ENCODE peak calls at places on chromosomes 1 and 21, in four cellular contexts. C is K562, K is HL-60, N is GM12891. W is an unnamed sample.
A peak's percentile ranks its signal among the peaks of the same experiment; 100 is the strongest.

GRCh38 chr1:215557992-215558626 is 9.0 kb upstream of the KCTD3 start:
- DNase-seq in K (no peak), C (no peak), N (no peak), W (no peak)

GRCh38 chr1:57623039-57623790 is 199.4 kb upstream of the DAB1 start:
- DNase-seq in C (no peak), K (no peak), N (no peak), W (no peak)

GRCh38 chr21:34545079-34545884 is 33.3 kb upstream of the KCNE1 start:
- DNase-seq in C (no peak), K (no peak), N (peak; percentile 47), W (peak; percentile 86)

GRCh38 chr1:98962156-98962555 is 42.5 kb downstream of the PLPPR5 start:
- DNase-seq in N (no peak), C (no peak), K (no peak), W (no peak)

GRCh38 chr1:48493970-48494769 is 22.2 kb upstream of the SPATA6 start:
- DNase-seq in N (no peak), C (no peak), K (no peak), W (no peak)

GRCh38 chr1:185823471-185823870 is 89.3 kb downstream of the HMCN1 start:
- DNase-seq in N (no peak), K (no peak), C (no peak), W (no peak)

GRCh38 chr1:116122955-116123757 is 12.0 kb downstream of the MAB21L3 start:
- DNase-seq in K (no peak), C (no peak), N (no peak), W (no peak)

GRCh38 chr1:18100060-18100459 is 7.5 kb upstream of the IGSF21 start:
- DNase-seq in C (no peak), N (no peak), K (no peak), W (no peak)

GRCh38 chr1:43763497-43763973 is 56.2 kb downstream of the ST3GAL3 start:
- DNase-seq in K (peak; percentile 50), N (peak; percentile 34), C (peak; percentile 71), W (peak; percentile 72)

GRCh38 chr1:63713627-63714481 is 60.0 kb upstream of the ROR1 start:
- DNase-seq in C (no peak), N (no peak), K (no peak), W (no peak)

GRCh38 chr1:204241050-204241449 is 27.3 kb upstream of the GOLT1A start:
- DNase-seq in C (no peak), N (no peak), K (no peak), W (no peak)

GRCh38 chr1:153841463-153841994 is 66.3 kb downstream of the SLC27A3 start:
- DNase-seq in C (no peak), K (no peak), N (no peak), W (no peak)

GRCh38 chr1:112358798-112359408 is 37.1 kb upstream of the CTTNBP2NL start:
- DNase-seq in N (peak; percentile 16), C (peak; percentile 56), K (no peak), W (no peak)

GRCh38 chr21:29938968-29939858 is 583 bp downstream of the GRIK1 start:
- DNase-seq in N (no peak), K (no peak), C (no peak), W (no peak)

GRCh38 chr1:36775716-36776115 is 258.6 kb downstream of the GRIK3 start:
- DNase-seq in K (no peak), C (no peak), N (no peak), W (no peak)

GRCh38 chr1:15343099-15343498 is 66.6 kb upstream of the EFHD2 start:
- DNase-seq in N (no peak), K (no peak), C (no peak), W (no peak)

GRCh38 chr1:33762099-33762830 is 101.6 kb upstream of the HMGB4 start:
- DNase-seq in K (no peak), C (no peak), N (no peak), W (no peak)

GRCh38 chr1:18097206-18097605 is 10.4 kb upstream of the IGSF21 start:
- DNase-seq in N (no peak), K (no peak), C (no peak), W (no peak)

GRCh38 chr1:119940697-119941096 is 44.4 kb upstream of the ADAM30 start:
- DNase-seq in K (no peak), N (no peak), C (no peak), W (no peak)
- TF ChIP-seq SPI1 in K (no peak), N (no peak), C (no peak), W (no peak)

DNA sequence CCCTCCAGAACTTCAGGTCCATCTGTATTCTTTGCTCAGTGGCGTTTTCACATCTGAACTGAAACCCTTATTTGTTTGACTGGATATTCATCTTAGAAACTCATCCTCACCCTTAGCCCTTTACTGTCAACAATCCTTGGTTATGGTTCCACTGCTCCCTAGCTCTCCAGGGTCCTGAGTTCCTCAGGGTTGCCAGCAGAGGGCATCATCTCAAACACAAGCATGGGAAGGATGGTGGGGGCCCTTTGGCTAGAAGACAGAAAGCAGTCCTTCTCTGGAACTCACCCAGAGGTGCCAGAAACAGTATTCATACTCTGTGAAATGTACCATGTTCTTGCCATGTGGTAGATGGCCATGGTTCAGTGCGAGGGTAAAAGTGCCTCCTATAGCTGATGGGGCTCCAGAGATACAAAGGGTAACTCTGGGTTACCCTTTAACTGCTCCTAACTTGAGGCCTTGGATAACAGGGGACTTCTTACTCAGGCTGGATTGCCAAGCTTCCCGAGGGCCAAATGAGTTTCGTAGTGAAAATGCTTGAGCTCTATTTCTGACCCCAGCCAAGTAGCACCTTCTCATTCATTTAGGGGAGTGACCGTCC is 11.3 kb downstream of the NCSTN start:
- DNase-seq in N (no peak), C (peak; percentile 60), K (no peak), W (no peak)
- TF ChIP-seq SPI1 in N (no peak), C (no peak), K (no peak), W (no peak)

GRCh38 chr1:207909687-207910086 is 1.2 kb downstream of the CD34 start:
- DNase-seq in N (no peak), K (no peak), C (no peak), W (no peak)

GRCh38 chr1:207908112-207908734 is 2.7 kb downstream of the CD34 start:
- DNase-seq in C (peak; percentile 51), K (no peak), N (no peak), W (no peak)

GRCh38 chr1:207911983-207912760 is 1.2 kb upstream of the CD34 start:
- DNase-seq in C (no peak), N (no peak), K (no peak), W (no peak)

GRCh38 chr1:207913951-207914350 is 3.0 kb upstream of the CD34 start:
- DNase-seq in C (no peak), K (no peak), N (no peak), W (no peak)

DNA sequence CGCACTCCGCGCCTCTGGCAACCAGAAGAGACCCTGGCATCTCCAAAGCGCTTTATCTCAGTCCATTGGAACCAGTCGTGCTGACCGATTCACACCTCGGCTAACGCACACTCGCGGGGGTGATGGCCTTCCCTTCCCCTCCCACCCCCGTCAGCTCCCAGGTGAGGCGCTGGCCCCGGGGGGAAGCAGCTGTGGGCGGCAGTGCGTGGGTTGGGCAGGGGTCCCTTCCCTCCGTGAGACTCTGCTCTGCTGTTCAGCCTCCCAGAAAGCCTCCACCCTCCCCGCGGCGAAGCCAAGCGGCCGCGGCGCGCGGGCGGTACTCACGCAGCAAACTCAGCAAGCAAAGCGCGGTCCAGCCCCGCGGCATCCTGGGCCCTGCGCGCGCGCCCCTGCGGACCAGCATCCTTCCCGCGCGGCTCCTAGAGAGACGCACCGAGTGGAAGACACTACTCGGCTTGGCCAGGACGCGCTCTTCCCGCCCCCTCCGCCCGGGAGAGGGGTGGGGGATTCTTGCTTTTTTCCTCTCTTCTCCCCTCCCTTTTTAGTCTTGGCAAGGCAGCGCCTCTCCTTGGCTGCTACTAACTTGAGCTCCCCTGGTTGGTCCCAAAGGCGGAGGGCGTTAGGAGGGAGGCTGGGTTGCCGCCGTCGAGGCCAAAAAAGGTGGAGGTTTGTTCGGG is at the start of gene CD34:
- DNase-seq in N (peak; percentile 28), C (no peak), K (no peak), W (no peak)
- TF ChIP-seq SPI1 in N (no peak), C (no peak), K (no peak), W (no peak)

GRCh38 chr1:92945748-92946270 is 15.5 kb downstream of the DIPK1A start:
- DNase-seq in C (no peak), N (no peak), K (no peak), W (no peak)
- TF ChIP-seq SPI1 in C (no peak), N (no peak), K (no peak), W (no peak)

GRCh38 chr1:16418823-16419425 is 18.3 kb downstream of the SPATA21 start:
- DNase-seq in C (no peak), N (no peak), K (no peak), W (no peak)
- TF ChIP-seq SPI1 in C (no peak), N (no peak), K (no peak), W (no peak)

GRCh38 chr1:202710070-202711025 is at the start of gene SYT2:
- DNase-seq in N (no peak), K (no peak), C (peak; percentile 35), W (no peak)
- TF ChIP-seq SPI1 in N (no peak), K (no peak), C (no peak), W (no peak)

DNA sequence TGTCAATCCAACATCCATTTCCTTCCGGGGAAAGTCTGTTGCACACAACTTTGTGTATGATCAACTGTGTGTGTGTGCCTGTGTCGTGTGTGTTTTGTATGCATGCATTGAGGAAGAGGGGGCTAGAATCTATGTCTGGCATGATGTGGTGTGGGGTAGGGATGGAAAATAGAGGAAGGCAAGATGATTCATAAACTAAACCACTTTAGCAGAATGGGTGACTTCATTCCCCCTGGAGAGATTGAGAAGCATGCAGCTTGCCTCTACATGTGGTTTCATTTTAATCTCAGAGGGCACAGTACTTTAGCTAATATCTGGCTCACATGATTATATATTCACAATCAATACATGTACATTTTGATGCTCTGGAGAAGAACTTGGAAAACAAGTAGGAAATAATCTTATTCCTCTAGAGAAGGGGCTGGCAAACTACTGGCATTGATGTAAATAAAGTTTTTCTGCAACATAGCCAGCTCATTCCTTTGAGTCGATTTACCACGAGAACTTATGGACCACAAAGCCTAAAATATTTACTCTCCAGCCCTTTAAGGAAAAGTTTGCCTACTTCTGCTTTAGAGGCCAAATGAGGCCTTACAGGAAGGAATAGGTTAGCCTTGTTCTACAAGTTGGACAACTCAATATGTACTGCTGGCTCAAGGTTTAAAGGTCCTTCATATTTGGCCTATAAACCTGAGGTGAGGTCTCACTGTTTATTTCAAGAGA is 144.7 kb upstream of the DNAH14 start:
- DNase-seq in N (no peak), K (no peak), C (no peak), W (no peak)
- TF ChIP-seq SPI1 in N (no peak), K (peak; percentile 44), C (no peak), W (peak; percentile 4)

DNA sequence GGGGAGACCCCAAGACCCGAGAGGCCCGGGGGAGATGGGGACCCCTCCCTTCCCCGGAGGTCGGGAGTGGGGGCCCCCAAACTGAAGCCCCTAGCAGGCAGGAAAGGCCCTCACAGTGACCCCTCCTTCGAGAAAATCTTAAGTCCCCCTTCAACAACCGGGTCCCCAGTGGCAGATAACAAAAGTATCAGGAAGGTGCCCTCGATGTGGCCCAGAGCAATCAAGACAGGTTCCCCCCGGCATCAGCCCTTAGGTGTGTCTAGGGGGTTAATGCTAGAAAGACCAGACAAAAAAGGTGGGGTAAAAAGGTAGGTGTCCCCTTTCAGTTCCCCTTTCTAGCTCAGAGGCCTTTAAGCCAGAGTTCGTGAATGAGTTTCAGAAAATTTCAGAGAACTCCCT is 282 bp upstream of the ECE1 start:
- DNase-seq in K (no peak), N (peak; percentile 69), C (no peak), W (peak; percentile 43)
- TF ChIP-seq SPI1 in K (peak; percentile 65), N (peak; percentile 99), C (peak; percentile 88), W (peak; percentile 99)

DNA sequence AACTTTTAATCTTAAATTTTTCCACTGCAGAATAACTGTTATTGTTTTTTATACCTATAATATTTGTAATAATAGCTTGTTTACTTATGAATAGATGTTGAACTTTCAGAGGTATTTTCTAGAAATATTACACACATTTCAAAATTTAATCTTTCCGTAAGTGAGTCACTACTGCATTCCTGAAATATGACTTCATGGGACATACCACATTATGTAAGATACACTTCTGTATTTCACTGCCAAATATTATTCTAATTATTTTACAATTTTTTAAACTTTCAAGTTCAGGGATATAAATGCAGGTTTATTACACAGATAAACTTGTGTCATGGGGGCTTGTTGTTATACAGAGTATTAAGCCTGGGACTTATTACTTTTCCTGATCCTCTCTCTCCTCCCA is 2220.5 kb downstream of the NCAM2 start:
- DNase-seq in C (no peak), N (no peak), K (no peak), W (no peak)
- TF ChIP-seq SPI1 in C (no peak), N (no peak), K (no peak), W (no peak)